ENCODE peak calls at places on chromosome 19, in eight cellular contexts. P, Q, W, N, F, D, M and L are unnamed samples.

GRCh38 chr19:2421581-2422306 is 5.6 kb downstream of the TIMM13 start:
- DNase-seq in P (no peak), Q (no peak), W (no peak), N (no peak), F (no peak), D (no peak), M (no peak), L (no peak)

GRCh38 chr19:2305974-2306806 is 1.8 kb downstream of the LINGO3 start:
- DNase-seq in P (no peak), Q (no peak), W (no peak), N (no peak), F (no peak), D (no peak), M (no peak), L (peak; percentile 43)

GRCh38 chr19:1526066-1526778 is 2.3 kb downstream of the PLK5 start:
- DNase-seq in P (no peak), Q (no peak), W (no peak), N (no peak), F (no peak), D (no peak), M (no peak), L (no peak)

GRCh38 chr19:44232867-44233266 is 20.5 kb downstream of the ZNF227 start:
- DNase-seq in P (no peak), Q (no peak), W (no peak), N (no peak), F (no peak), D (no peak), M (no peak), L (no peak)

GRCh38 chr19:4267101-4267900 is 11.8 kb upstream of the SHD start:
- DNase-seq in P (peak; percentile 69), Q (no peak), W (peak; percentile 75), N (peak; percentile 42), F (peak; percentile 45), D (peak; percentile 85), M (peak; percentile 64), L (peak; percentile 73)

GRCh38 chr19:2283835-2284507 is 2.0 kb upstream of the PEAK3 start:
- DNase-seq in P (no peak), Q (no peak), W (no peak), N (no peak), F (no peak), D (no peak), M (no peak), L (no peak)

GRCh38 chr19:17847538-17848366 is at the start of gene JAK3:
- DNase-seq in P (no peak), Q (no peak), W (no peak), N (peak; percentile 54), F (peak; percentile 72), D (peak; percentile 88), M (peak; percentile 89), L (peak; percentile 93)

GRCh38 chr19:39390460-39390758 is 497 bp downstream of the PAF1 start:
- DNase-seq in P (no peak), Q (no peak), W (peak; percentile 84), N (no peak), F (no peak), D (no peak), M (no peak), L (no peak)

GRCh38 chr19:48635263-48635965 is 1.8 kb downstream of the DBP start:
- DNase-seq in P (peak; percentile 67), Q (no peak), W (no peak), N (peak; percentile 77), F (peak; percentile 71), D (peak; percentile 87), M (peak; percentile 67), L (peak; percentile 82)

GRCh38 chr19:2332341-2333026 is 4.0 kb downstream of the SPPL2B start:
- DNase-seq in P (no peak), Q (no peak), W (no peak), N (peak; percentile 38), F (no peak), D (no peak), M (no peak), L (no peak)

GRCh38 chr19:33428627-33429013 is 55.1 kb downstream of the CEBPG start:
- DNase-seq in P (no peak), Q (no peak), W (no peak), N (peak; percentile 4), F (peak; percentile 10), D (peak; percentile 59), M (no peak), L (no peak)

GRCh38 chr19:1651548-1652394 is 644 bp downstream of the TCF3 start:
- DNase-seq in P (peak; percentile 56), Q (no peak), W (no peak), N (peak; percentile 41), F (no peak), D (no peak), M (peak; percentile 33), L (peak; percentile 67)

GRCh38 chr19:722553-723101 is 13.9 kb downstream of the PALM start:
- DNase-seq in P (no peak), Q (no peak), W (no peak), N (peak; percentile 65), F (no peak), D (no peak), M (no peak), L (no peak)

GRCh38 chr19:14113762-14114414 is 3.7 kb downstream of the PRKACA start:
- DNase-seq in P (peak; percentile 39), Q (no peak), W (peak; percentile 87), N (peak; percentile 42), F (no peak), D (no peak), M (no peak), L (peak; percentile 69)

GRCh38 chr19:51594774-51595109 is 23.7 kb downstream of the ZNF175 start:
- DNase-seq in P (no peak), Q (no peak), W (no peak), N (no peak), F (no peak), D (no peak), M (no peak), L (no peak)

GRCh38 chr19:10975374-10976036 is 14.7 kb downstream of the SMARCA4 start:
- DNase-seq in P (no peak), Q (no peak), W (no peak), N (peak; percentile 62), F (no peak), D (no peak), M (no peak), L (no peak)

GRCh38 chr19:51771369-51771768 is 10.4 kb downstream of the FPR2 start:
- DNase-seq in P (no peak), Q (no peak), W (no peak), N (no peak), F (no peak), D (no peak), M (no peak), L (no peak)

GRCh38 chr19:9406798-9407352 is 28.5 kb downstream of the ZNF266 start:
- DNase-seq in P (peak; percentile 97), Q (peak; percentile 26), W (no peak), N (peak; percentile 84), F (peak; percentile 83), D (peak; percentile 87), M (no peak), L (peak; percentile 94)

GRCh38 chr19:1853295-1854031 is 5.2 kb upstream of the REXO1 start:
- DNase-seq in P (peak; percentile 88), Q (no peak), W (peak; percentile 68), N (peak; percentile 79), F (peak; percentile 85), D (peak; percentile 94), M (peak; percentile 95), L (peak; percentile 87)

GRCh38 chr19:41218615-41219507 is at the start of gene AXL:
- DNase-seq in P (peak; percentile 53), Q (peak; percentile 98), W (peak; percentile 38), N (peak; percentile 81), F (peak; percentile 76), D (peak; percentile 95), M (peak; percentile 45), L (no peak)

GRCh38 chr19:18046066-18046718 is 38.2 kb downstream of the ARRDC2 start:
- DNase-seq in P (peak; percentile 27), Q (peak; percentile 28), W (peak; percentile 37), N (no peak), F (no peak), D (no peak), M (no peak), L (peak; percentile 80)

GRCh38 chr19:36973021-36973843 is 57.1 kb downstream of the ZNF568 start:
- DNase-seq in P (peak; percentile 93), Q (peak; percentile 7), W (no peak), N (peak; percentile 87), F (peak; percentile 88), D (peak; percentile 94), M (peak; percentile 78), L (peak; percentile 71)

GRCh38 chr19:52665529-52665928 is 27.4 kb upstream of the ZNF83 start:
- DNase-seq in P (no peak), Q (peak; percentile 73), W (peak; percentile 53), N (no peak), F (no peak), D (no peak), M (no peak), L (peak; percentile 50)

GRCh38 chr19:30135797-30136196 is 193.8 kb downstream of the URI1 start:
- DNase-seq in P (no peak), Q (no peak), W (no peak), N (no peak), F (no peak), D (peak; percentile 31), M (no peak), L (no peak)

GRCh38 chr19:23075031-23075733 is 41.6 kb upstream of the ZNF730 start:
- DNase-seq in P (peak; percentile 91), Q (no peak), W (no peak), N (peak; percentile 57), F (peak; percentile 62), D (no peak), M (peak; percentile 76), L (peak; percentile 97)

GRCh38 chr19:12880551-12881171 is 588 bp downstream of the DNASE2 start:
- DNase-seq in P (no peak), Q (no peak), W (no peak), N (no peak), F (no peak), D (no peak), M (peak; percentile 37), L (peak; percentile 61)

GRCh38 chr19:872266-872951 is 12.9 kb downstream of the CFD start:
- DNase-seq in P (peak; percentile 74), Q (peak; percentile 69), W (peak; percentile 61), N (peak; percentile 75), F (no peak), D (peak; percentile 91), M (no peak), L (peak; percentile 90)

GRCh38 chr19:7729831-7730285 is 2.1 kb downstream of the CLEC4G start:
- DNase-seq in P (no peak), Q (no peak), W (no peak), N (no peak), F (no peak), D (no peak), M (no peak), L (no peak)

GRCh38 chr19:42202290-42202867 is 15.1 kb downstream of the DEDD2 start:
- DNase-seq in P (no peak), Q (no peak), W (no peak), N (no peak), F (no peak), D (peak; percentile 58), M (no peak), L (no peak)

GRCh38 chr19:49843265-49843664 is 7.7 kb upstream of the PTOV1 start:
- DNase-seq in P (no peak), Q (no peak), W (no peak), N (no peak), F (no peak), D (no peak), M (no peak), L (no peak)